ENCODE peak calls at places on chromosomes 5 and 9, in seven cellular contexts. E, G, B, Q, R, W and V are unnamed samples.

GRCh38 chr9:77455312-77455927 is 192.7 kb downstream of the GNA14 start:
- DNase-seq in W (peak; percentile 65), G (peak; percentile 38), B (peak; percentile 53), R (no peak), Q (no peak), E (peak; percentile 78), V (no peak)

GRCh38 chr5:78496373-78496772 is 136.0 kb downstream of the SCAMP1 start:
- DNase-seq in Q (no peak), E (no peak), R (no peak), W (no peak), B (no peak), G (no peak), V (no peak)

GRCh38 chr5:170603101-170603500 is 99.3 kb downstream of the KCNIP1 start:
- DNase-seq in R (no peak), G (no peak), W (no peak), E (no peak), Q (no peak), B (no peak), V (no peak)

GRCh38 chr5:142491260-142491659 is 166.4 kb upstream of the SPRY4 start:
- DNase-seq in W (no peak), E (no peak), G (no peak), B (no peak), R (no peak), Q (no peak), V (no peak)

GRCh38 chr5:78972654-78973428 is 12.3 kb downstream of the ARSB start:
- DNase-seq in G (no peak), E (no peak), B (peak; percentile 57), R (no peak), Q (no peak), W (no peak), V (no peak)

GRCh38 chr9:134670851-134671281 is 29.3 kb downstream of the COL5A1 start:
- DNase-seq in E (no peak), B (no peak), W (no peak), Q (no peak), R (no peak), G (no peak), V (no peak)

GRCh38 chr5:79962580-79963222 is 28.4 kb downstream of the MTX3 start:
- DNase-seq in R (no peak), E (no peak), B (no peak), W (no peak), G (no peak), Q (no peak), V (peak; percentile 15)

GRCh38 chr5:173772407-173773059 is 115.6 kb upstream of the CPEB4 start:
- DNase-seq in E (no peak), G (no peak), R (no peak), B (no peak), W (no peak), Q (no peak), V (no peak)

GRCh38 chr9:129307227-129307970 is 129.3 kb upstream of the IER5L start:
- DNase-seq in W (no peak), E (no peak), Q (no peak), R (peak; percentile 3), B (no peak), G (no peak), V (no peak)

GRCh38 chr9:24801344-24801743 is 255.6 kb upstream of the IZUMO3 start:
- DNase-seq in Q (no peak), R (no peak), E (no peak), G (no peak), B (no peak), W (no peak), V (no peak)

GRCh38 chr5:176355400-176356178 is 6.0 kb downstream of the KIAA1191 start:
- DNase-seq in Q (no peak), G (no peak), B (no peak), W (no peak), R (no peak), E (no peak), V (peak; percentile 45)

GRCh38 chr9:18786936-18787658 is 245.9 kb downstream of the SAXO1 start:
- DNase-seq in B (no peak), E (no peak), W (no peak), G (no peak), R (no peak), Q (no peak), V (no peak)

GRCh38 chr5:143362828-143363227 is 40.7 kb downstream of the NR3C1 start:
- DNase-seq in Q (no peak), R (no peak), W (no peak), G (no peak), B (no peak), E (no peak), V (no peak)

GRCh38 chr5:2066373-2066772 is 183.6 kb upstream of the IRX4 start:
- DNase-seq in B (no peak), W (no peak), Q (no peak), G (no peak), R (no peak), E (no peak), V (no peak)

GRCh38 chr5:150989695-150990094 is 30.7 kb upstream of the GPX3 start:
- DNase-seq in R (no peak), Q (no peak), G (no peak), W (no peak), E (peak; percentile 20), B (no peak), V (no peak)